ENCODE peak calls at places on chromosomes 3 and 15, in five cellular contexts. Z, S, W, Q and A are unnamed samples.

GRCh38 chr3:186653079-186653710 is 12.6 kb upstream of the HRG start:
- DNase-seq in Z (no peak), W (no peak), Q (no peak), S (no peak), A (no peak)

GRCh38 chr3:115186351-115187148 is 39.5 kb upstream of the ZBTB20 start:
- DNase-seq in Q (no peak), W (no peak), S (no peak), Z (no peak), A (no peak)

GRCh38 chr3:37309945-37310665 is 135.7 kb upstream of the LRRFIP2 start:
- DNase-seq in S (no peak), Z (no peak), W (no peak), Q (no peak), A (no peak)

GRCh38 chr15:91100561-91101355 is 701 bp downstream of the SV2B start:
- DNase-seq in S (peak; percentile 50), Q (no peak), W (peak; percentile 3), Z (no peak), A (no peak)

GRCh38 chr15:90082140-90082713 is 20.0 kb downstream of the IDH2 start:
- DNase-seq in S (no peak), Z (no peak), W (no peak), Q (no peak), A (no peak)

GRCh38 chr3:37031115-37031682 is 37.9 kb downstream of the MLH1 start:
- DNase-seq in W (no peak), Q (no peak), S (no peak), Z (no peak), A (no peak)

GRCh38 chr3:47004369-47005211 is 25.1 kb downstream of the NBEAL2 start:
- DNase-seq in Q (no peak), S (no peak), Z (no peak), W (no peak), A (no peak)

GRCh38 chr15:78675206-78675605 is 34.2 kb upstream of the CHRNB4 start:
- DNase-seq in Q (no peak), W (no peak), Z (no peak), S (no peak), A (no peak)

GRCh38 chr15:41695750-41696436 is 35.7 kb downstream of the MGA start:
- DNase-seq in S (no peak), W (peak; percentile 64), Z (no peak), Q (peak; percentile 31), A (no peak)

GRCh38 chr3:20104167-20104661 is 64.0 kb downstream of the KAT2B start:
- DNase-seq in Q (peak; percentile 89), Z (no peak), S (no peak), W (no peak), A (no peak)

GRCh38 chr3:118108769-118109168 is 925.9 kb downstream of the IGSF11 start:
- DNase-seq in Z (no peak), W (no peak), Q (no peak), S (no peak), A (no peak)

GRCh38 chr3:122067588-122068240 is 12.6 kb downstream of the CD86 start:
- DNase-seq in Q (no peak), S (no peak), W (no peak), Z (no peak), A (no peak)

GRCh38 chr3:17831366-17831765 is 88.9 kb upstream of the TBC1D5 start:
- DNase-seq in W (no peak), S (no peak), Q (no peak), Z (no peak), A (no peak)

GRCh38 chr3:72485649-72486048 is 362.6 kb downstream of the SHQ1 start:
- DNase-seq in W (peak; percentile 7), S (no peak), Q (no peak), Z (no peak), A (no peak)

GRCh38 chr3:88000853-88001252 is 58.0 kb downstream of the CGGBP1 start:
- DNase-seq in Z (peak; percentile 81), W (peak; percentile 7), Q (peak; percentile 11), S (peak; percentile 57), A (peak; percentile 11)

GRCh38 chr15:89278307-89278706 is 34.5 kb downstream of the FANCI start:
- DNase-seq in W (no peak), S (no peak), Z (no peak), Q (no peak), A (no peak)

GRCh38 chr15:78065284-78065872 is 12.1 kb downstream of the TBC1D2B start:
- DNase-seq in S (no peak), Q (peak; percentile 93), Z (no peak), W (peak; percentile 100), A (no peak)

GRCh38 chr3:196323723-196324122 is 5.7 kb upstream of the DYNLT2B start:
- DNase-seq in W (no peak), S (no peak), Q (no peak), Z (peak; percentile 54), A (peak; percentile 12)

GRCh38 chr3:172355836-172356235 is 92.4 kb downstream of the GHSR start:
- DNase-seq in Z (no peak), Q (no peak), S (no peak), W (peak; percentile 89), A (no peak)

GRCh38 chr3:78732893-78733292 is 1034.9 kb downstream of the ROBO1 start:
- DNase-seq in Q (no peak), W (no peak), Z (no peak), S (no peak), A (no peak)

GRCh38 chr15:60369696-60370095 is 28.1 kb downstream of the ANXA2 start:
- DNase-seq in Q (no peak), S (no peak), Z (no peak), W (no peak), A (no peak)

GRCh38 chr3:94234177-94234788 is 171.4 kb downstream of the NSUN3 start:
- DNase-seq in S (no peak), Z (no peak), W (peak; percentile 46), Q (no peak), A (peak; percentile 11)

GRCh38 chr3:155995525-155996370 is 124.6 kb upstream of the KCNAB1 start:
- DNase-seq in Q (no peak), Z (no peak), W (peak; percentile 57), S (no peak), A (peak; percentile 20)

GRCh38 chr3:64560802-64561502 is 126.8 kb downstream of the ADAMTS9 start:
- DNase-seq in S (no peak), Q (no peak), Z (no peak), W (no peak), A (no peak)

GRCh38 chr3:155101398-155101797 is 21.3 kb downstream of the MME start:
- DNase-seq in S (no peak), Q (no peak), W (peak; percentile 79), Z (no peak), A (no peak)

GRCh38 chr3:105051972-105052371 is 314.7 kb upstream of the ALCAM start:
- DNase-seq in Z (no peak), Q (no peak), W (no peak), S (no peak), A (no peak)
- H3K4me2 ChIP-seq in Z (no peak overlapping the region), Q (no peak overlapping the region), W (no peak overlapping the region), S (no peak overlapping the region), A (no peak overlapping the region)

GRCh38 chr3:98350082-98350481 is 3.6 kb upstream of the OR5K4 start:
- DNase-seq in S (no peak), W (no peak), Z (no peak), Q (no peak), A (no peak)
- H2BK12ac ChIP-seq in S (no peak overlapping the region), W (no peak overlapping the region), Z (no peak overlapping the region), Q (no peak overlapping the region), A (no peak overlapping the region)

GRCh38 chr3:194632211-194632982 is 822 bp downstream of the TMEM44 start:
- DNase-seq in S (no peak), Q (no peak), Z (no peak), W (no peak), A (no peak)
- H4K8ac ChIP-seq in S (peak overlapping the region; percentile 62), Q (no peak overlapping the region), Z (no peak overlapping the region), W (peak overlapping the region; percentile 90), A (no peak overlapping the region)

GRCh38 chr3:52345521-52346110 is 29.5 kb downstream of the DNAH1 start:
- DNase-seq in S (no peak), Q (no peak), W (no peak), Z (no peak), A (no peak)
- H3K4me2 ChIP-seq in S (no peak overlapping the region), Q (no peak overlapping the region), W (no peak overlapping the region), Z (no peak overlapping the region), A (no peak overlapping the region)

GRCh38 chr3:181358060-181358459 is 353.7 kb upstream of the SOX2 start:
- DNase-seq in W (no peak), Z (no peak), S (no peak), Q (no peak), A (no peak)
- H2BK12ac ChIP-seq in W (no peak overlapping the region), Z (no peak overlapping the region), S (no peak overlapping the region), Q (no peak overlapping the region), A (no peak overlapping the region)

GRCh38 chr15:63041402-63041977 is 1.1 kb upstream of the TPM1 start:
- DNase-seq in W (no peak), Z (no peak), S (no peak), Q (no peak), A (no peak)
- H4K8ac ChIP-seq in W (peak overlapping the region; percentile 90), Z (no peak overlapping the region), S (peak overlapping the region; percentile 66), Q (peak overlapping the region; percentile 98), A (no peak overlapping the region)

DNA sequence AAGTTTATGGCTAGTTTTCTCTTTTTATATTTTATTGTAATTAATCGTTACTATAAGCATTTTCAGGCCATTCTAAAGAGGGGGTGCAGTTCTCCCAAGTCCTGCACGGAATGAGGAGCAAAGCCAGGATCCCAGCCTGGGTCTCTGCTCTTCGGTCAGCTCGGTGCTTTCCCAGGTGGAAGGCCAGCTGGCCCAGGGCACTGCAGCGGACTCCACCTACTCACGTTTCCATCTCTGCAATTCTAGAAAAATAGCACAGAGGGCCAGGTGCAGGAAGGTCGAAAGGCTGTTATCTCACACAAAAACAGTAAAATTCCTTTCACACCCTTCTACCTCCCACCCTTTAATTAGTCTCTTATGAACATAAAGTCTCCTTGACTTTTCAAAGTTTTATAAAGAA is 59.5 kb upstream of the HES1 start:
- DNase-seq in Q (no peak), S (no peak), Z (no peak), W (no peak), A (no peak)
- H3K4me2 ChIP-seq in Q (no peak overlapping the region), S (no peak overlapping the region), Z (no peak overlapping the region), W (no peak overlapping the region), A (no peak overlapping the region)

DNA sequence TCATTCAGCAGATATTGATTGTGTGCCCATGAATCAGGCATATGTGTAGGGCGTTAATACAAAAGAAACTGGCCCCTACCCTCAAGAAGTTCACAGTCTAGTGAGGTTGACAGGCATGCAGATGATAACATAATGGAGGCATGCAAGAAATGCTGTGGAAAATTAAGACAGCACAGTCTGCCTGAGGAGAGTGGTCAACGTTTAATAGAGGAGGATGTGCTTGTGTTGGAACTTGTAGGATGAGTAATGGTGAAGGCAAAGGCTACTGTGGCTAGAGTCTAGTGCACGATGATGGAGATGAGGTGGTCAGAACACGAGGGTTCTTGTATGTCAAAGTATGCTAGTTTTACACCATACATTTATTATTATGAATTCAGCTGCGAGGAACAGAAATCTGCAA is 295.7 kb downstream of the SOX2 start:
- DNase-seq in W (no peak), Q (no peak), Z (no peak), S (no peak), A (no peak)
- H2BK12ac ChIP-seq in W (no peak overlapping the region), Q (no peak overlapping the region), Z (no peak overlapping the region), S (no peak overlapping the region), A (no peak overlapping the region)